ENCODE peak calls at places on chromosomes 3 and 15, in five cellular contexts. L is CD8-positive, alpha-beta T cell; H is IMR-90; A is cardiac muscle cell; J is heart left ventricle. F is an unnamed sample.
A peak's percentile ranks its signal among the peaks of the same experiment; 100 is the strongest.

GRCh38 chr3:63912768-63913588 is 795 bp upstream of the SCAANT1 start:
- DNase-seq in L (peak; percentile 18), H (peak; percentile 78), A (peak; percentile 22), J (peak; percentile 47), F (no peak)

GRCh38 chr15:50358805-50359204 is 3.8 kb upstream of the GABPB1 start:
- DNase-seq in L (no peak), H (peak; percentile 59), A (peak; percentile 5), J (no peak), F (no peak)

GRCh38 chr3:94525039-94525438 is 462.2 kb downstream of the NSUN3 start:
- DNase-seq in L (no peak), H (peak; percentile 13), A (peak; percentile 61), J (peak; percentile 36), F (no peak)

GRCh38 chr3:67788396-67788795 is 134.0 kb upstream of the SUCLG2 start:
- DNase-seq in L (no peak), H (no peak), A (no peak), J (no peak), F (no peak)

GRCh38 chr15:77866186-77866585 is 211.3 kb downstream of the TBC1D2B start:
- DNase-seq in L (no peak), H (no peak), A (no peak), J (no peak), F (no peak)

GRCh38 chr3:128889139-128889894 is 9.9 kb downstream of the ACAD9 start:
- DNase-seq in L (no peak), H (no peak), A (no peak), J (no peak), F (no peak)

GRCh38 chr3:155130001-155130400 is 49.9 kb downstream of the MME start:
- DNase-seq in L (no peak), H (peak; percentile 48), A (no peak), J (no peak), F (no peak)

GRCh38 chr3:113707835-113708234 is 11.4 kb upstream of the USF3 start:
- DNase-seq in L (no peak), H (no peak), A (no peak), J (no peak), F (no peak)

GRCh38 chr3:85576091-85576690 is 617.4 kb downstream of the CADM2 start:
- DNase-seq in L (no peak), H (peak; percentile 55), A (peak; percentile 59), J (peak; percentile 36), F (no peak)

GRCh38 chr3:150063237-150063636 is 92.5 kb upstream of the PFN2 start:
- DNase-seq in L (no peak), H (no peak), A (no peak), J (no peak), F (no peak)

GRCh38 chr3:120680193-120680894 is 1.7 kb downstream of the HGD start:
- DNase-seq in L (no peak), H (no peak), A (no peak), J (no peak), F (no peak)

GRCh38 chr3:104018541-104018940 is 1348.2 kb upstream of the ALCAM start:
- DNase-seq in L (no peak), H (no peak), A (no peak), J (no peak), F (no peak)

GRCh38 chr15:71201471-71201870 is 86.2 kb downstream of the THSD4 start:
- DNase-seq in L (no peak), H (no peak), A (peak; percentile 84), J (peak; percentile 41), F (no peak)

GRCh38 chr3:172629470-172629869 is 81.4 kb downstream of the NCEH1 start:
- DNase-seq in L (no peak), H (no peak), A (no peak), J (no peak), F (no peak)

GRCh38 chr3:194313642-194314430 is 37.3 kb downstream of the CPN2 start:
- DNase-seq in L (no peak), H (no peak), A (no peak), J (peak; percentile 76), F (no peak)

GRCh38 chr15:70250208-70251201 is 152.8 kb upstream of the TLE3 start:
- DNase-seq in L (no peak), H (no peak), A (no peak), J (no peak), F (no peak)

GRCh38 chr3:107845355-107846281 is 245.2 kb downstream of the CD47 start:
- DNase-seq in L (no peak), H (peak; percentile 21), A (no peak), J (no peak), F (no peak)

GRCh38 chr15:40843885-40844542 is at the start of gene SPINT1:
- DNase-seq in L (no peak), H (no peak), A (peak; percentile 35), J (no peak), F (no peak)

GRCh38 chr3:159904455-159904854 is 84.2 kb upstream of the IL12A start:
- DNase-seq in L (no peak), H (no peak), A (no peak), J (no peak), F (no peak)

GRCh38 chr3:188746291-188746783 is 425.4 kb upstream of the TPRG1 start:
- DNase-seq in L (no peak), H (peak; percentile 31), A (no peak), J (no peak), F (no peak)

GRCh38 chr15:31347067-31347975 is 20.7 kb downstream of the KLF13 start:
- DNase-seq in L (peak; percentile 65), H (no peak), A (no peak), J (no peak), F (no peak)

GRCh38 chr3:61574854-61575253 is 13.5 kb downstream of the PTPRG start:
- DNase-seq in L (no peak), H (peak; percentile 97), A (no peak), J (no peak), F (no peak)

GRCh38 chr15:37095197-37095992 is 5.0 kb downstream of the MEIS2 start:
- DNase-seq in L (no peak), H (no peak), A (no peak), J (peak; percentile 44), F (no peak)

GRCh38 chr15:66654718-66655375 is 47.2 kb upstream of the SMAD6 start:
- DNase-seq in L (no peak), H (no peak), A (peak; percentile 49), J (no peak), F (no peak)

GRCh38 chr15:48358229-48358641 is 27.0 kb downstream of the DUT start:
- DNase-seq in L (no peak), H (peak; percentile 64), A (peak; percentile 18), J (no peak), F (no peak)
- TF ChIP-seq CTCF in L (no peak), H (peak; percentile 75), A (peak; percentile 60), J (peak; percentile 60), F (peak; percentile 65)

GRCh38 chr3:9149566-9149965 is 99.9 kb downstream of the SRGAP3 start:
- DNase-seq in L (no peak), H (no peak), A (no peak), J (no peak), F (no peak)

GRCh38 chr3:9147215-9147895 is 102.1 kb downstream of the SRGAP3 start:
- DNase-seq in L (no peak), H (no peak), A (no peak), J (no peak), F (no peak)

GRCh38 chr3:9151240-9151639 is 98.2 kb downstream of the SRGAP3 start:
- DNase-seq in L (no peak), H (no peak), A (no peak), J (no peak), F (no peak)

GRCh38 chr3:9146367-9147071 is 102.9 kb downstream of the SRGAP3 start:
- DNase-seq in L (no peak), H (no peak), A (no peak), J (no peak), F (no peak)

DNA sequence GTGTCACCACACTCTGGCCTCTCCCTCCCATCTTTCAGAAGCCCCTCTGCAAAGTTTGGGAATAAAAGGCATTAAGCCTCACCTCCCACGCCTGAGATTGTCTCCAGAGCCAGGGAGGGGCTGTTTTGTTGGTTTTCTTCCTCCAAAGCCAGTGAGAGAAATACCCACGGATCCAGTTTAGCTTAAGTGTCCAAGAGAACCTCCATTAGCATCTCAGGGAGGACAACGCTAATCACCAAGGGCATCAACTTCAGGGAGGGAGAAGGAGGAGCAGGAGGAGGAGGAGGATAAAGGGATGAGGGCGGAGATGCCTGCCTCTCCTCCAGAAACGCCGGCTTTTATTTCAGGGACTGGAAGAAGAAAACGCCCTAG is 101.6 kb downstream of the SRGAP3 start:
- DNase-seq in L (no peak), H (no peak), A (no peak), J (no peak), F (no peak)
- H3K27ac ChIP-seq in L (no peak overlapping the region), H (no peak overlapping the region), A (no peak overlapping the region), J (no peak overlapping the region), F (no peak overlapping the region)

DNA sequence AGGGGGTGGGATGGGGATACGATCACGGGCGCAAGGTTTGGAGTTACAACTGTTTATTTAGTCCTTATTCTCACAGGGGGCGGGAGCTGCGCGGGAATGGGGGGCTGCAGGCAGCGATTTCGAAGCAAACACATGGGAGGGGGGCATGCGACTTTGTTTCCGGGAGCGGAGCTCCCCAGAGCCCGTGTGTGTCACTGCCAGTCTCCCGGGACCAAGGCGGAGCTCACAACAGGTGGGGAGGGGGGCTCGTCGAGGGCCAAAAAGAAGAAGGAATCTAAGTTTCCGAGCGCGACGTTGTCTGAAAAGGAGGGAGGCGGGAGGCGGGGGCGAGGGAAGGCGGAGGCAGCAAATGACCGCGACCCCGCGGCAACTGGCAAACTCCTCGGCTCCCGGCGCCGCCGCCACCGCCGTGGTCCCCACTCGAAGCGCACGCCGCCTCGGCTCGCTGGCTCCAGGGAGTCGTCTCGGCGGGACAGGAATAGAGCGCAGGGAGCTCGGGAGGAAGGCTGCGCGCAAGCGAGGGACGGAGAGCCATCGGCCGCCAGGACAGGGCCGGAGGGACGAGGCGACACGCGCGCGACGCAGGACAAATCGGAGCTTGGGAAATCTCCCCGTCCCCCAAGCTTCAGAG is 1.4 kb downstream of the FOXP1 start:
- DNase-seq in L (peak; percentile 1), H (no peak), A (peak; percentile 86), J (peak; percentile 71), F (peak; percentile 38)
- H3K4me1 ChIP-seq in L (peaks cover 14% of the 10 kb centered on the region), H (peaks cover 5% of the 10 kb centered on the region), A (peaks cover 42% of the 10 kb centered on the region), J (peaks cover 64% of the 10 kb centered on the region), F (peaks cover 46% of the 10 kb centered on the region)

GRCh38 chr3:57756528-57757401 is 656 bp downstream of the SLMAP start:
- DNase-seq in L (no peak), H (peak; percentile 74), A (peak; percentile 38), J (peak; percentile 57), F (peak; percentile 22)

GRCh38 chr3:57756022-57756527 is at the start of gene SLMAP:
- DNase-seq in L (peak; percentile 94), H (peak; percentile 96), A (peak; percentile 97), J (peak; percentile 98), F (peak; percentile 95)

GRCh38 chr3:57753016-57753415 is 3.1 kb upstream of the SLMAP start:
- DNase-seq in L (no peak), H (no peak), A (no peak), J (no peak), F (no peak)

GRCh38 chr3:57757642-57758297 is 1.7 kb downstream of the SLMAP start:
- DNase-seq in L (no peak), H (peak; percentile 28), A (peak; percentile 46), J (no peak), F (no peak)

DNA sequence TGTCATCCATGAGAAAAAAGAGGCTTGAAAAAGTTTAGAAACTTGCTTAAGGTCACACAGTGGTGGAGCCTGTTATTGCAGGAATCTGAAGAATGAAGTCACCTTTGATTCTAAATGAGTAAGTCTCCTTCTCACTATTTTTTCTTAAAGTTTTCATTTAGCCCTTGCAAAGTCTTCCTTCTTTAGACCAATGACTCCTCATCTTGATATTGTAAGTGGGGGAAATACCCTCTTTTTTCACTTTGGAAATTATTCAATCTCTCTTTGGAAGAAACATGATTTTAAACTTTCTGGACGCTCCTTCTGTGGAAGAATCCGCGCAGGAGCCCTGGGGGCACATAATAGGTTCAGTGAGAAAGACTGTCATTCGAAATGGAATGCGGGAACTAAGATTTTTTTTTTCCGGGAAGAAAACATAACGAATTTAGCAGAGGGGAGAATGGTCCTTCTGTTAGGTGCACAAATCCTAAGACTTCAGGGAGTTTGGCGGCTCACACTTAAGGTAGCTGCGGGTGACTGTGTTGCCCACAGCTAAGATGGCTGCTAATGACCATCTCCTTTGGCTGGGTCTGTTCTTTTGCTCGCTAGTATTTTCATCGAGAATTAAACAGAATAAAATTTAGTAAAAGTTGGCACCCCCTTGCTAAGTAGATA is 614 bp upstream of the SLMAP start:
- DNase-seq in L (no peak), H (peak; percentile 38), A (peak; percentile 39), J (peak; percentile 58), F (no peak)
- TF ChIP-seq CTCF in L (peak; percentile 45), H (no peak), A (peak; percentile 13), J (no peak), F (no peak)

F was measured in thoracic aorta.